ENCODE peak calls at places on chromosomes 16 and 17, in seven cellular contexts. F, T, W, S, E, H and K are unnamed samples.

GRCh38 chr16:89175280-89176146 is 4.0 kb downstream of the CDH15 start:
- DNase-seq in F (no peak), T (no peak), W (no peak), S (no peak), E (no peak), H (no peak), K (no peak)

GRCh38 chr17:2058521-2059124 is 3.7 kb downstream of the HIC1 start:
- DNase-seq in F (peak), T (peak), W (no peak), S (no peak), E (peak), H (peak), K (peak)

GRCh38 chr17:3008336-3009279 is 54.8 kb downstream of the OR1D5 start:
- DNase-seq in F (no peak), T (no peak), W (no peak), S (no peak), E (no peak), H (no peak), K (no peak)

GRCh38 chr17:69179227-69179952 is 37.7 kb upstream of the ABCA6 start:
- DNase-seq in F (no peak), T (peak), W (no peak), S (no peak), E (peak), H (peak), K (peak)

GRCh38 chr17:36498560-36499300 is 12.2 kb downstream of the ZNHIT3 start:
- DNase-seq in F (no peak), T (no peak), W (no peak), S (no peak), E (no peak), H (no peak), K (no peak)

GRCh38 chr17:48612854-48613691 is 2.0 kb downstream of the HOXB8 start:
- DNase-seq in F (peak), T (peak), W (no peak), S (no peak), E (peak), H (peak), K (peak)

GRCh38 chr16:11502239-11502638 is 84.5 kb downstream of the LITAF start:
- DNase-seq in F (no peak), T (no peak), W (no peak), S (no peak), E (no peak), H (no peak), K (no peak)

GRCh38 chr17:45366049-45366448 is 49.2 kb upstream of the MAP3K14 start:
- DNase-seq in F (peak), T (no peak), W (no peak), S (no peak), E (no peak), H (no peak), K (no peak)

GRCh38 chr17:44747566-44747965 is 11.2 kb upstream of the ADAM11 start:
- DNase-seq in F (no peak), T (no peak), W (no peak), S (no peak), E (no peak), H (no peak), K (no peak)

GRCh38 chr16:10744370-10745030 is 858 bp downstream of the NUBP1 start:
- DNase-seq in F (no peak), T (peak), W (no peak), S (no peak), E (no peak), H (no peak), K (peak)

GRCh38 chr16:2208308-2208707 is 2.4 kb downstream of the BRICD5 start:
- DNase-seq in F (no peak), T (no peak), W (no peak), S (no peak), E (no peak), H (no peak), K (no peak)

GRCh38 chr17:7084058-7084457 is 4.0 kb upstream of the CLEC10A start:
- DNase-seq in F (no peak), T (no peak), W (no peak), S (no peak), E (no peak), H (peak), K (no peak)

GRCh38 chr16:27242868-27243590 is 25.5 kb downstream of the NSMCE1 start:
- DNase-seq in F (peak), T (peak), W (no peak), S (no peak), E (no peak), H (peak), K (peak)

GRCh38 chr16:29789775-29790182 is 772 bp upstream of the KIF22 start:
- DNase-seq in F (no peak), T (no peak), W (no peak), S (no peak), E (no peak), H (peak), K (no peak)

GRCh38 chr17:29219378-29220047 is 27.1 kb upstream of the CRYBA1 start:
- DNase-seq in F (peak), T (peak), W (peak), S (peak), E (peak), H (peak), K (peak)

GRCh38 chr17:27609606-27610303 is 21.2 kb upstream of the LGALS9 start:
- DNase-seq in F (peak), T (peak), W (no peak), S (no peak), E (peak), H (no peak), K (peak)

GRCh38 chr16:4330277-4330882 is 14.5 kb downstream of the GLIS2 start:
- DNase-seq in F (peak), T (peak), W (no peak), S (no peak), E (peak), H (peak), K (peak)

GRCh38 chr16:84765606-84766580 is 53.9 kb upstream of the CRISPLD2 start:
- DNase-seq in F (no peak), T (no peak), W (no peak), S (no peak), E (no peak), H (no peak), K (no peak)

GRCh38 chr17:49210158-49211029 is at the start of the genes ABI3 and GNGT2:
- DNase-seq in F (peak), T (peak), W (no peak), S (no peak), E (peak), H (peak), K (peak)

GRCh38 chr17:68785565-68786486 is 169.4 kb downstream of the ABCA8 start:
- DNase-seq in F (no peak), T (no peak), W (no peak), S (no peak), E (no peak), H (no peak), K (no peak)

GRCh38 chr16:71537643-71538042 is 11.4 kb downstream of the CHST4 start:
- DNase-seq in F (peak), T (peak), W (no peak), S (no peak), E (peak), H (peak), K (peak)

GRCh38 chr17:50850640-50851039 is 15.3 kb downstream of the WFIKKN2 start:
- DNase-seq in F (no peak), T (no peak), W (no peak), S (no peak), E (no peak), H (no peak), K (no peak)

GRCh38 chr16:71626018-71626857 is at the start of gene MARVELD3:
- DNase-seq in F (peak), T (no peak), W (peak), S (no peak), E (peak), H (peak), K (no peak)

GRCh38 chr16:28845173-28846079 is 722 bp downstream of the TUFM start:
- DNase-seq in F (no peak), T (peak), W (peak), S (no peak), E (peak), H (peak), K (peak)

GRCh38 chr16:87233928-87234327 is 83.3 kb downstream of the C16orf95 start:
- DNase-seq in F (peak), T (peak), W (no peak), S (no peak), E (peak), H (no peak), K (peak)

GRCh38 chr16:73361061-73361460 is 313.1 kb upstream of the ZFHX3 start:
- DNase-seq in F (no peak), T (no peak), W (no peak), S (no peak), E (no peak), H (no peak), K (no peak)

GRCh38 chr17:50955667-50956120 is 89.5 kb upstream of the TOB1 start:
- DNase-seq in F (no peak), T (no peak), W (no peak), S (no peak), E (no peak), H (no peak), K (no peak)

DNA sequence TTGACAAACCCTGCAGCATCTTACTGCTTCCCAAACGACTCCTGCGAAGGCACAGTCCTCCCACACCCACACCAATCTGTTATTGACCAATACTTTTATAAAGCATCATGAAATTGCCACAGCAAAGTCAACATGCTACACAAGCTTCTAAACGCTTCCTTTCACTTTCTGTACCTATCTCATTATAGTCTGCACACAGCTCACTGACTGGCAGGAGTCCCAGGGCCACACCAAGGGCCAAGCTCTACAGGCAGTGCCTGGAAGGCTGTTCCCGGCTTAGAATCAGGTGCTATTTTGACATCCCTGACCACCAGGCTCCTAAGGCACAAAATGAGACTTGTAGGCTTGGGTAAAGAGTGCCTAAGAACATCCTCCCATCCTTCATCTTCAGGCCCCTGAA is 39.5 kb downstream of the USP7 start:
- DNase-seq in F (no peak), T (no peak), W (no peak), S (no peak), E (no peak), H (no peak), K (no peak)
- H3K18ac ChIP-seq in F (no peak), T (no peak), W (no peak), S (no peak), E (no peak), H (no peak), K (no peak)

DNA sequence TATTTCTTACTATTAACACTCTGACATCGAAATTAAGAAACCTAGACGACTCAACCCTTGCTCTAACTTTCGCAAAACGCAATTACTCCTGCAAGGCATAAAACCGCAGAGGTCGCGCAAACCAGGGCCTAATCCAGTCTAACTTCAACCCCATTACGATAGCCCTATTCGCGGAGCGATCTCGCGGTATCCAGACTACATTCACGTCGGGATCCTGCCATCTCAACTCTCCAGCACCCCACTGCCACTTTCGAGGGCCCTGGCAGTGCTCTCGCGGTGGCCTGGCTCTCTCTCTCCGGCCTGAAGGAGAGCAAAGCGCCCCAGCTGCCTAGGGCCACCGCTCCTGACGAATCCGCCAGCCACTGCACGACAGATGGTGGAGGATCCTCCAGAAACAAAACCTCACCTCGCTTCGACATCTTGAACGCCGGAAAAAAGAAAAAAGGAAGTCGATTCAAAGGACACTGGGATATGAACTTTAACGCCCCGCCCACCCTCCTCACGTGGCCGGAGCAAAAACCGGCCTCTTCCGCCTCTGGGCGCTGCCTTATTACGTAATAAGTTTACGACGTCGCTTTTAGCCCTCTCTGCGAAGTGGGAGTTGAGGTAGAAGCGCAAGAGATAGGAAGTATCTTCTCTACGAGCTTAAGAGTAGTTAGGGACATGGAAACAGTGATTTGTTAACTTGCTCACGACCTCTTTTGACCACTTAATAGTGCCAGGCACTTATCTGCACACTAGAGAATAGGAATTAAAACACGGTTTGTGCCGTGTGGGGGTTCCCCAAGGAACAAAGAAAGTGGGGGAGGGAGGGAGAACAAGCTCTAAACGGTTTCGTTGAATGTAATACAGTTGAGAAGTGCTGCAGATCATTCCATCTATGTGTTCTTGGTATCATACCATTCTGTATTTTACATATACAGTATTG is at the start of gene RPL23:
- DNase-seq in F (peak), T (peak), W (peak), S (peak), E (peak), H (peak), K (peak)
- H3K18ac ChIP-seq in F (peak), T (peak), W (peak), S (peak), E (peak), H (peak), K (peak)

GRCh38 chr17:82274134-82275020 is 877 bp upstream of the CSNK1D start:
- DNase-seq in F (no peak), T (no peak), W (no peak), S (no peak), E (no peak), H (peak), K (no peak)
- H3K18ac ChIP-seq in F (no peak), T (no peak), W (no peak), S (peak), E (no peak), H (peak), K (no peak)

GRCh38 chr17:66918896-66919295 is 45.6 kb upstream of the CACNG4 start:
- DNase-seq in F (no peak), T (no peak), W (no peak), S (no peak), E (no peak), H (no peak), K (no peak)
- H3K18ac ChIP-seq in F (no peak), T (no peak), W (no peak), S (no peak), E (no peak), H (no peak), K (no peak)

DNA sequence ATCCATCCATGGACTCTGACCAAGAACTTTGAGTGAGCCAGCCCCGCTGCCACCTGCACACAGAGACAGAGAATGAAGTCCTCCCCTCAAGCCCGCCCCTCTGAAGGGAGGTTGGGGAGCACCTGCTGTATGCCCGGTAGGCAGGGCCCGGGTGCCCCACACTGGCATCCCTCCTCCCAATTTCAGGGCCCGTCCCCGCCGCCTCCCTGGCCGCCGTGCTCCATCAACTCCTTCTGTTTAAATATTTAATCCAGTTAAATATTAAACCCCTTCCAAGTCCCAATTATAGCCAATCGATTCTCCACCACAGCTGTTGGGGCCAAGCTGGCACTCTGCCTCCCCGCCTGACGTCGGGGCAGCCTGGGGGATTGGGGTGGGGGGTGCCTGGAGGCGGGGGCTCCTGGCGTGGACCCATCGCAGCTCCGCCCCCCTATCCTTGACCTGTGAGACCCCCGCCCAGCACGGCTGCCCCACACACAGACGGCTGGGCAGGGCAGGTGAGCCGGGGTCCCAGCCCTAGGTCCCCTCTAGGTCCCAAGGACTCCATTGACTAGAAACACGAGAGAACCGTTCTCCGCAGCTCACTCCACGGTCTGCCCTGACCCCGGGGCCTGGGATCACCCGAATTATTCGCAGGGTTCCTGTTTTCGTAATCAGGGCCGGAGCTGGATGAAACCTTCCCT is 18.0 kb upstream of the CACNA1H start:
- DNase-seq in F (no peak), T (no peak), W (no peak), S (no peak), E (no peak), H (no peak), K (no peak)
- H3K18ac ChIP-seq in F (no peak), T (no peak), W (no peak), S (no peak), E (no peak), H (no peak), K (no peak)

DNA sequence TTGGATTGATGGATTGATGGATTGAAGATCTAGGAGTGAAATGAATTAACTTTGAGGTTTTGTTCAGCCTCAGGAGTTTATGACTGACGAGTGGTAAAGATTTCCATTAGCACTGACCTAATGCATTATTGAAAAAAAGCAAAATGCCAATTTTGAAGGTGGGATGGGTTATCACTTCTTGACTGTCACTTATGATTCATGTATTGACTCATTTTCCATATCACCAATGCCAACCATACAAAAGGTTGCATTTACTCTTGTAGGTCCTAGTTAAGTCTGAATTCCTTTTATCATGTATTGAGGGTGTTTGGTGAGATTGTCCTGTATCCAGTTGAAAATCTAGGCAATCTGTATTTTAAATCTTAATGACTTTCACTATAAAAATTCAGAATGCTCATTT is 57.6 kb downstream of the KNOP1 start:
- DNase-seq in F (no peak), T (peak), W (no peak), S (no peak), E (no peak), H (no peak), K (no peak)
- H3K18ac ChIP-seq in F (no peak), T (no peak), W (no peak), S (no peak), E (no peak), H (no peak), K (no peak)